ENCODE peak calls at places on chromosome 1, in nine cellular contexts. P is lower leg skin; K is ovary; M is bronchial epithelial cell; D is cardiac fibroblast; F is CD8-positive, alpha-beta T cell; V is MM.1S; T is HFF-Myc; J is pancreas. G is an unnamed sample.
A peak's percentile ranks its signal among the peaks of the same experiment; 100 is the strongest.

GRCh38 chr1:242839101-242839500 is 314.6 kb upstream of the PLD5 start:
- DNase-seq in P (no peak), K (no peak), M (no peak), D (no peak), F (no peak), V (no peak), T (no peak), J (no peak), G (no peak)

GRCh38 chr1:61043010-61043820 is 39.1 kb upstream of the NFIA start:
- DNase-seq in P (peak; percentile 98), K (peak; percentile 93), M (peak; percentile 46), D (peak; percentile 84), F (peak; percentile 81), V (peak; percentile 85), T (no peak), J (peak; percentile 82), G (no peak)

GRCh38 chr1:43316738-43317520 is 16.1 kb downstream of the TIE1 start:
- DNase-seq in P (no peak), K (peak; percentile 19), M (no peak), D (no peak), F (no peak), V (no peak), T (no peak), J (no peak), G (no peak)

GRCh38 chr1:89844236-89844807 is 23.5 kb downstream of the LRRC8D start:
- DNase-seq in P (no peak), K (no peak), M (no peak), D (no peak), F (peak; percentile 51), V (no peak), T (no peak), J (no peak), G (no peak)

GRCh38 chr1:15956150-15956549 is 19.8 kb downstream of the ZBTB17 start:
- DNase-seq in P (no peak), K (no peak), M (peak; percentile 49), D (peak; percentile 48), F (no peak), V (no peak), T (no peak), J (no peak), G (no peak)

GRCh38 chr1:46456411-46456963 is 33.1 kb upstream of the DMBX1 start:
- DNase-seq in P (no peak), K (no peak), M (no peak), D (peak; percentile 43), F (no peak), V (no peak), T (no peak), J (no peak), G (no peak)

GRCh38 chr1:206967096-206967851 is 3.0 kb downstream of the FCAMR start:
- DNase-seq in P (peak; percentile 57), K (no peak), M (peak; percentile 39), D (peak; percentile 55), F (no peak), V (no peak), T (no peak), J (no peak), G (no peak)

GRCh38 chr1:23867542-23867952 is 543 bp downstream of the FUCA1 start:
- DNase-seq in P (no peak), K (no peak), M (no peak), D (no peak), F (no peak), V (peak; percentile 49), T (no peak), J (no peak), G (no peak)

GRCh38 chr1:112997781-112998180 is 41.8 kb upstream of the SLC16A1 start:
- DNase-seq in P (no peak), K (no peak), M (no peak), D (peak; percentile 62), F (no peak), V (no peak), T (no peak), J (no peak), G (no peak)

GRCh38 chr1:165441166-165441955 is 3.6 kb downstream of the RXRG start:
- DNase-seq in P (no peak), K (no peak), M (no peak), D (no peak), F (no peak), V (no peak), T (no peak), J (no peak), G (no peak)

GRCh38 chr1:45335732-45336365 is 4.1 kb upstream of the TOE1 start:
- DNase-seq in P (no peak), K (no peak), M (peak; percentile 41), D (no peak), F (no peak), V (no peak), T (no peak), J (no peak), G (no peak)

GRCh38 chr1:80202118-80202517 is 1195.6 kb upstream of the ADGRL4 start:
- DNase-seq in P (no peak), K (no peak), M (no peak), D (no peak), F (no peak), V (no peak), T (no peak), J (no peak), G (no peak)

GRCh38 chr1:54378157-54378883 is 27.9 kb downstream of the SSBP3 start:
- DNase-seq in P (no peak), K (no peak), M (no peak), D (no peak), F (no peak), V (no peak), T (no peak), J (no peak), G (no peak)

GRCh38 chr1:64246294-64246917 is 43.0 kb downstream of the UBE2U start:
- DNase-seq in P (no peak), K (no peak), M (peak; percentile 58), D (peak; percentile 65), F (no peak), V (peak; percentile 41), T (no peak), J (no peak), G (peak; percentile 23)

GRCh38 chr1:174968750-174969244 is 30.9 kb upstream of the CACYBP start:
- DNase-seq in P (no peak), K (no peak), M (peak; percentile 47), D (peak; percentile 52), F (peak; percentile 51), V (peak; percentile 96), T (no peak), J (no peak), G (no peak)

GRCh38 chr1:119878171-119878570 is 18.1 kb downstream of the ADAM30 start:
- DNase-seq in P (no peak), K (no peak), M (no peak), D (no peak), F (no peak), V (no peak), T (no peak), J (no peak), G (no peak)

GRCh38 chr1:209375681-209376360 is 207.7 kb upstream of the CAMK1G start:
- DNase-seq in P (no peak), K (no peak), M (peak; percentile 74), D (peak; percentile 50), F (no peak), V (no peak), T (no peak), J (no peak), G (no peak)

GRCh38 chr1:202281316-202282016 is 60.3 kb downstream of the UBE2T start:
- DNase-seq in P (peak; percentile 63), K (no peak), M (peak; percentile 39), D (peak; percentile 89), F (no peak), V (no peak), T (no peak), J (no peak), G (no peak)

GRCh38 chr1:228702433-228702832 is 32.8 kb upstream of the RHOU start:
- DNase-seq in P (no peak), K (no peak), M (no peak), D (no peak), F (no peak), V (no peak), T (no peak), J (no peak), G (no peak)
- TF ChIP-seq CTCF in P (no peak), K (no peak), M (no peak), D (no peak), F (no peak), V (no peak), T (no peak), J (no peak), G (no peak)

GRCh38 chr1:226001852-226002666 is 2.9 kb upstream of the SDE2 start:
- DNase-seq in P (peak; percentile 95), K (no peak), M (no peak), D (peak; percentile 67), F (peak; percentile 90), V (no peak), T (no peak), J (peak; percentile 82), G (peak; percentile 36)
- H3K4me3 ChIP-seq in P (no peak overlapping the region), K (no peak overlapping the region), M (no peak overlapping the region), D (no peak overlapping the region), F (no peak overlapping the region), V (no peak overlapping the region), T (no peak overlapping the region), J (no peak overlapping the region), G (no peak overlapping the region)

DNA sequence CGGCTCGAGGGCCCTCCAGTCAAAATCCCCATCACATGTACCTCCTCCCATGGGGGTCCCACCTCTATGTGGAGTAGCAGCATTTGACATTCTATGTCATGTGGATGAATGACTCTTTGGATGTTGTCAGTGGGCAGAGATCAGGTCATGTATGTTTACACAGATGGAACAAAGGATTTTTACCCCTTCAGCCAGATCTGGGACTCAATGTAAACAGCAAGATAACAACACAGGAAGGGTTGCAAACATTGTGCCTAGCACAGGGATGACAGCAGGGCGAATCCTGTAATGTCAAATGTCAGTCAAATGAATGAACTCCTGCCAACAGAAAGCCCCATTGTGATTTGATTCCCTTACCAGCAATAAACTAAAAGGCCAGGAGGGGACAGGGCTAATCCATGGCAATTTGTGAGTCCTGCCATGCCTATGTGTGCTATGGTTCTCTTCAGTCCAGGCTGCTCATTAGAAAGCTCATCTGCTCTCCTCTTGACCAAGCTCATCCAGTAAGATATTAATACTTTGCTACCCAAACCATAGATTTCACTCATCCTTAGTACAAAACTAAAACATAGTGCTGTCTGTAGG is 60.3 kb downstream of the PGBD5 start:
- DNase-seq in P (no peak), K (no peak), M (no peak), D (no peak), F (no peak), V (no peak), T (no peak), J (no peak), G (no peak)
- TF ChIP-seq CTCF in P (no peak), K (no peak), M (no peak), D (peak; percentile 3), F (no peak), V (no peak), T (no peak), J (no peak), G (peak; percentile 6)

DNA sequence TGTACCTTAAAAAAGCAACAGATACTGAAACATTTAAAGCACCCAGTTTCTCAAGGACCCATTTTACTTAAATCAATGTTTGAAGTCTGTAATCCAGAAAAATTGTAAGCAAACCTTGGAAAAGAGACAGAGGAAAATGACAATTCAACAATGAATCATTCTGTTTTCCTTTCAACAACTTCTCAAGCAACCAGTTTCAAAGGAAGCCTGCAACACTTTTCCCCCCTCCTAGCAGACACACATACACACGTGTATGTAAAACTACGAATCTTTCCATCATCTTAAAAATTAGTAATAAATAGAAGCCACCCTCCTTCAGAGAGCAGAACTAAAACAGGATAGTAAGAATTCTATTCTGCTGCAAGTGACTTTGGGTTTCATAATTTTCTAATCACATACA is 1.1 kb downstream of the RERE start:
- DNase-seq in P (no peak), K (no peak), M (peak; percentile 74), D (peak; percentile 49), F (no peak), V (no peak), T (no peak), J (no peak), G (no peak)
- H3K4me3 ChIP-seq in P (no peak overlapping the region), K (peak overlapping the region; percentile 84), M (peak overlapping the region; percentile 87), D (peak overlapping the region; percentile 62), F (peak overlapping the region; percentile 84), V (peak overlapping the region; percentile 93), T (peak overlapping the region; percentile 88), J (peak overlapping the region; percentile 80), G (peak overlapping the region; percentile 94)

GRCh38 chr1:117671781-117672501 is 66.1 kb downstream of the TENT5C start:
- DNase-seq in P (peak; percentile 84), K (peak; percentile 69), M (no peak), D (peak; percentile 72), F (no peak), V (no peak), T (no peak), J (peak; percentile 36), G (no peak)
- TF ChIP-seq CTCF in P (no peak), K (no peak), M (peak; percentile 33), D (peak; percentile 22), F (no peak), V (no peak), T (no peak), J (no peak), G (no peak)

G was measured in LNCaP clone FGC.